ENCODE peak calls at places on chromosomes 3 and 15, in six cellular contexts. T is WTC11, K is HepG2, F is K562, P is H1, I is GM12878. X is an unnamed sample.

GRCh38 chr3:192481638-192482037 is 245.7 kb downstream of the FGF12 start:
- DNase-seq in T (no peak), K (no peak), F (no peak), P (no peak), I (no peak), X (no peak)

GRCh38 chr3:11995061-11995460 is 9.1 kb upstream of the SYN2 start:
- DNase-seq in T (peak), K (no peak), F (no peak), P (no peak), I (no peak), X (peak)

GRCh38 chr15:27806396-27806795 is 292.7 kb downstream of the OCA2 start:
- DNase-seq in T (no peak), K (no peak), F (no peak), P (no peak), I (no peak), X (no peak)

GRCh38 chr15:70507772-70508351 is 255.5 kb downstream of the UACA start:
- DNase-seq in T (no peak), K (peak), F (no peak), P (no peak), I (no peak), X (no peak)

GRCh38 chr3:197024881-197025735 is 4.5 kb downstream of the MELTF start:
- DNase-seq in T (no peak), K (no peak), F (no peak), P (no peak), I (no peak), X (no peak)

GRCh38 chr15:20349774-20350498 is 191.7 kb downstream of the GOLGA6L6 start:
- DNase-seq in T (peak), K (no peak), F (no peak), P (no peak), I (no peak), X (no peak)

GRCh38 chr3:193945126-193945525 is 190.8 kb upstream of the HES1 start:
- DNase-seq in T (no peak), K (no peak), F (no peak), P (no peak), I (no peak), X (no peak)

GRCh38 chr3:178245385-178245778 is 290.9 kb upstream of the KCNMB2 start:
- DNase-seq in T (no peak), K (no peak), F (no peak), P (no peak), I (no peak), X (no peak)

GRCh38 chr3:38616111-38616510 is 33.4 kb downstream of the SCN5A start:
- DNase-seq in T (no peak), K (no peak), F (no peak), P (no peak), I (no peak), X (no peak)

GRCh38 chr15:43920201-43920600 is 93.4 kb downstream of the WDR76 start:
- DNase-seq in T (no peak), K (no peak), F (no peak), P (no peak), I (no peak), X (no peak)

GRCh38 chr3:177554900-177555759 is 357.8 kb upstream of the TBL1XR1 start:
- DNase-seq in T (no peak), K (no peak), F (no peak), P (no peak), I (no peak), X (peak)

GRCh38 chr3:190455843-190456242 is 6.1 kb upstream of the TMEM207 start:
- DNase-seq in T (no peak), K (no peak), F (no peak), P (no peak), I (no peak), X (no peak)

GRCh38 chr3:120436523-120437050 is 14.2 kb downstream of the FSTL1 start:
- DNase-seq in T (no peak), K (no peak), F (no peak), P (no peak), I (no peak), X (peak)

GRCh38 chr15:61025283-61025682 is 203.8 kb downstream of the RORA start:
- DNase-seq in T (no peak), K (no peak), F (no peak), P (no peak), I (no peak), X (no peak)

GRCh38 chr3:186073641-186074040 is 35.2 kb downstream of the ETV5 start:
- DNase-seq in T (no peak), K (no peak), F (no peak), P (no peak), I (no peak), X (no peak)

GRCh38 chr3:32175607-32176197 is 62.8 kb upstream of the CMTM8 start:
- DNase-seq in T (peak), K (peak), F (peak), P (no peak), I (no peak), X (peak)

GRCh38 chr3:13890377-13891016 is 10.6 kb upstream of the WNT7A start:
- DNase-seq in T (no peak), K (no peak), F (peak), P (no peak), I (no peak), X (no peak)

GRCh38 chr3:13886593-13887129 is 6.8 kb upstream of the WNT7A start:
- DNase-seq in T (no peak), K (no peak), F (no peak), P (no peak), I (no peak), X (no peak)

GRCh38 chr3:13888576-13888975 is 8.7 kb upstream of the WNT7A start:
- DNase-seq in T (no peak), K (no peak), F (no peak), P (no peak), I (no peak), X (no peak)

GRCh38 chr3:13885704-13886010 is 5.8 kb upstream of the WNT7A start:
- DNase-seq in T (no peak), K (no peak), F (no peak), P (no peak), I (no peak), X (no peak)

DNA sequence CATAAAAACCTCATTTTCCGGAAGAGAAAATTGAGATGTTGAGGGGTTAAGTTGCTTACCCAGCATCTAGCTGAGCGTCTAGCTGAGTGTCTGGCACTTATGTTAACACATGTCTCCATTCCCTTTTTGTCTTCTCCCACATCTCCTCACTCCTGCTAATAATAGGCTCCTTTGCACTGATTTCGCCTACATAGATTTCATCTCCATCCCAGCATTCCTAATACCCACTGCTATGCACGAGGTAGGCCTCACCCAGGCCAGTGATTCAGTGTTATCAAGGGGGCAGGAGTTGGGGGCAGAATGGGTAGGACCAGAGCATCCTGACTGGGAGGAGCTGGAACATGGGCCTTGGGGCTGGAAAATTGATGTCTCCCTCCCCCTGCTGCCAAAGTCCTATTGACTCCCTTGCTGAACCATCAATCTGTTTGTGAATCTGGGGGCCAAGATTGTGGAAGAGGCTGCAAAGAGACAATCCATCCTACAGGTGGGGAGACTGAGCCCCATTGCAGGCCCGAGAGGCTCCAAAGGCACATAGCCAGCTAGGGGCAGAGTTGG is 8.0 kb upstream of the WNT7A start:
- DNase-seq in T (no peak), K (no peak), F (no peak), P (no peak), I (no peak), X (no peak)
- TF ChIP-seq CREB1 in T (no peak), K (no peak), F (no peak), P (no peak), I (no peak), X (no peak)

DNA sequence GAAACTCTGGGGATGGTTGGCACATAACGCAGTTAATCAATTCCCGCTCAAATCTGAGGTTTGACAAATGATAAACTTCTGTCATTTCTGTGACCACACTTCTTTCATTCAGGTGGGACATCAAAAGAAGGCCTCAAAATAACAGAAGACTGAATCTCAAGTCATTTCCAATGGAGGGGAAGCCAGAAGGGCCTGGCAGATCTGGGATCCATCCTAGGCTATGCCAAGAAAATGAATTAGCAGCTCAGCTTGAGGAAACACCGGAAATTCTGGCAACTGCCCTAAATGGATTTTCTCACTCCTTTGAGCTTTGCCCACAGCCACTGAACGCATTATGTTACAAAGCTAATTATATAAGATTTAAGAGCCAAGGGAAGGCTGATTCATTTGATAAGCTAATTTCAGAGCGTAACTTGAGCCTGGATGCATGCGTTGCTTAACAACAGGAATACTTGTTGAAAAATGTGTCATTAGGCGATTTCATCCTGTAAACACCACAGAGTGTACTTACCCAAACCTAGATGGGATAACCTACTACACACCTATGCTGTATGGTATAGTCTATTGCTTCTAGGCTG is 47.1 kb downstream of the NR1D2 start:
- DNase-seq in T (no peak), K (no peak), F (no peak), P (no peak), I (no peak), X (peak)
- TF ChIP-seq CREB1 in T (no peak), K (no peak), F (no peak), P (no peak), I (no peak), X (no peak)

DNA sequence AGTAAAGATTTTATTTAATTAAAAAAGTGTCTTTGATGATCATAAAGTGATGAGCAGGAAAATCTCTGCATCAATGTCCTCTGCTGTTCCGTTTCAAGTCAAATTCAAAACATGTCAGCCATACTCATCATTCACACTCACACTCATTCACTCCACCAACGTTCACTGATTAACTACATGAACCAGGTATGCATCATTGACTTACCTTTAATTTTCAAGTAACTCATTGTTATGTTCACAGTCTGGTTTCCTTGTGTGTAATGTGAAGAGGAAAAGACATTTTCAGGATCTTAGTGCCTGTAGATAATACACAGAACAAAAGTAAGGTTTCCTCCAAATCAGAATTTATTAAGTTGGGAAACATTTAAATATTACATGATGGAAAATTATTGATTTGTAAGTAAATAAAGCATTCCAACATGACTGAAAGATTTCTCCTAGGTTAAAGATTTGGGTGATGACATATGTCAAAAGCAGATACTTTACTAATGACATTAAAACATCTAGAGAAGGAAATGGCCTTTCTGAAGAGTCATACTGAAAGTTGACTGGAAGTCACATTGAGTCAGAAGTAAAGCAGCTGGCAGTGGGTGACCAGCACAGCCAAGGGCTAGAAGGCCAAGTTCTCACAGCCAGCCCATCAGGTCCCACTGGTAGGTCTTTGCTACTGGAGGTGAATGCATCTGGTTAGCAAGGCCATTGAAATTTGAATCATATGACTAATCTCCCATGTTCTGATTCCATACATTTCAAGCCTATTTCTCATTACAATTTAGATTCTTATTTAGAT is 251.9 kb downstream of the CDIN1 start:
- DNase-seq in T (no peak), K (no peak), F (no peak), P (no peak), I (peak), X (no peak)
- TF ChIP-seq CREB1 in T (no peak), K (no peak), F (no peak), P (no peak), I (no peak), X (no peak)

GRCh38 chr3:72633101-72633500 is 215.1 kb downstream of the SHQ1 start:
- DNase-seq in T (no peak), K (no peak), F (no peak), P (no peak), I (no peak), X (no peak)

GRCh38 chr3:72628065-72628464 is 220.2 kb downstream of the SHQ1 start:
- DNase-seq in T (no peak), K (no peak), F (no peak), P (no peak), I (no peak), X (no peak)

GRCh38 chr3:72629191-72629611 is 219.0 kb downstream of the SHQ1 start:
- DNase-seq in T (no peak), K (no peak), F (no peak), P (no peak), I (no peak), X (no peak)

GRCh38 chr3:72632129-72632528 is 216.1 kb downstream of the SHQ1 start:
- DNase-seq in T (no peak), K (no peak), F (no peak), P (no peak), I (no peak), X (no peak)

DNA sequence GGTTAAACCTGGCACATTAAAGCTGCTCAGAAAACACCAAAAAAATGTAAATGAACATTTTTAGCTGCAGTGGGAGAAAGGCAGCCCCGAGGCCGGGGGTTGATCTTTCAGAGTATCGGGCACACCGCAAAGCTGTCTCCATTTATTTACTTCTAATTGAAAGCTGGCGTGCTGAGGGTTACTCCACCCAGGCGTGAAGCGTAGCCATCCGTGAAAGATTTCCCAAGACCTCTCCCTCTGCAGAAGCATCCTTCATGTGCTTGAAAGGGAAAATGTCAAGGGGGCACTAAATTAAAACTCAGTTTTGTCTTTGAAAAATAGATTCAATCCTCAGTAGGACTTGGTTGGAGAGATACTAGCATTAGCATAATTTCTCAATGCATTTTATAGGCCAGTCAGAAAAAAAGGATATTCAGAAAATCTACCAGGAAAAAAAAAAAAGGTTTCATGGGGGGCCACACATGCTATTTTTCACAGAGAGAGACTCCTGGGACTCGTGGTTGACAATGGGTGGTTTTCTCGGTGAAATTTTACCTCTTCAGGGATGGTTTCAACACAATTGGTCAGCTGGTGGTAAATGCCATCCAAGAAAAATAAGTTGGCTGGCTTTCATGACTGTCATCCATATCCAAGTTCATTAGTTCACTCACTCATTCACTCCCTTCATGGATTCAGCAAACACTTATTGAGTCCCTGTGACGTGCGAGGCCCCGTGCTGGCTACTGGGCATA is 217.5 kb downstream of the SHQ1 start:
- DNase-seq in T (no peak), K (no peak), F (no peak), P (no peak), I (no peak), X (no peak)
- TF ChIP-seq CREB1 in T (no peak), K (no peak), F (no peak), P (no peak), I (no peak), X (no peak)

GRCh38 chr15:34583399-34584320 is at the start of gene GOLGA8B:
- DNase-seq in T (peak), K (peak), F (peak), P (no peak), I (no peak), X (peak)
- TF ChIP-seq CREB1 in T (no peak), K (no peak), F (peak), P (no peak), I (no peak), X (no peak)

DNA sequence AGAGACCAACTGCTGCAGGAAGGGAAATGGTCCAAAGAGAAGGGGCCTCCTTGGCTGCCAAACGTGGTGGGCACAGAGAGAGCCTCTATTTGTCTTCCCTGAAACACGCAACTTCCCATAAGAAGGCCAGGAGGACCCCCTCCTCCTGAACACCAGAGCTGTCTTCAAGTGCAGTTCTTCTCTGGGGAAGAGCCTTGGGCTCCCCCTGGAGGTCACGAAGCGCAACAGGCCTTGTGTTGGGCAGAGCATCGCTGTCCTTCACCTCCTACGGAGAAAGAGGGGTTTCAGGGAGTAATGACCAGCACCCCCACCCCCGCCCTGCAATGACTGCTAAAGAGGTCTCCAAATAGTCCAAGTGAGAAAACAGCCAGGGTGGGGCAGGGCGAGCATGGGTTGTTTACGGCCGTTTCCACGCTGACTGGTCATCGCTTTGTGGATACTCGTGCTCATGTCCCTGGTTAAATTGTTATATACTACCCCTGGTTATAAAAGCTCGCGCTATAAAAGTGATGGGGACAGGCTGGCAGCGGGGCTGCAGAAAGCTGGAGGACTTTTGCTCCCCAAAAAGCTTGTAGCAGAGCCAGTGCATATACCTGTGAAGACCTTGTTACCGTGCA is 397.5 kb upstream of the ATP10A start:
- DNase-seq in T (peak), K (peak), F (peak), P (peak), I (no peak), X (peak)
- TF ChIP-seq CREB1 in T (no peak), K (no peak), F (no peak), P (no peak), I (no peak), X (no peak)

DNA sequence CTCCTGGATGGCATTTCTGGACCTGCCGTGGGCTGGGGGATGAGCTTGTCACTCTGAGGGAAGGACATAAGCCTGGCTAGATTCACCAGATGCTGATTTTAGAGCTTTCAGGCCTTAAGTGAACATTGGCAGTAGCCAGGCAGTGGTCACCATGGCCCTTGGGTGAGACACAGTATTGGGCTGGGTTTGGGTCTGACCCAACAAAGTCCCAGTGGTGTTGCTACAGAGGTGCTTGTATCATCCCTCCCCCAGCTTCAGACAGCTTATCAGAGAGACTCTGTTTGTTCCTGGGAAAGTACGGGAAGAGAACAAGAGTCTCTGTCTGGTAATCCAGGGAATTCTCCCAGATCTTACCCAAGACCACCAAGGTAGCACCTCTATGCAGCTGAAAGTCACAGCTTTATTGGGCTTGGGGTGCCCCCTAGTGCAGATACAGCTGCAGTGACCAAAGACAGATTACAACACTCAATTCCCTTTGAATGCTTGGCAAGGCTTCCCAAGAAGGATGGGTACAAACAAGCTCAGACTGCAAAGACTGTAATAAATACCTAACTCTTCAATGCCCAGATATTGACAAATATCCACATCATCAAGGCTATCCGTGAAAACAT is 9.8 kb upstream of the RUVBL1 start:
- DNase-seq in T (peak), K (peak), F (no peak), P (no peak), I (no peak), X (peak)
- TF ChIP-seq CREB1 in T (no peak), K (no peak), F (no peak), P (no peak), I (no peak), X (no peak)